ENCODE peak calls at places on chromosomes 1 and 21, in five cellular contexts. I, X, F, V and L are unnamed samples.
A peak's percentile ranks its signal among the peaks of the same experiment; 100 is the strongest.

GRCh38 chr1:115089443-115090340 is at the start of gene TSPAN2:
- DNase-seq in I (peak; percentile 91), X (peak; percentile 45), F (peak; percentile 90), V (peak; percentile 60), L (no peak)

GRCh38 chr1:198605880-198606458 is 32.9 kb upstream of the PTPRC start:
- DNase-seq in I (no peak), X (no peak), F (no peak), V (no peak), L (no peak)

GRCh38 chr1:22529901-22530621 is 33.2 kb upstream of the EPHA8 start:
- DNase-seq in I (no peak), X (no peak), F (no peak), V (no peak), L (no peak)

GRCh38 chr1:214901718-214902117 is 180.8 kb upstream of the KCNK2 start:
- DNase-seq in I (no peak), X (peak; percentile 15), F (no peak), V (no peak), L (no peak)

GRCh38 chr1:192303029-192303428 is 13.8 kb upstream of the RGS21 start:
- DNase-seq in I (no peak), X (no peak), F (no peak), V (no peak), L (no peak)

GRCh38 chr21:42245348-42246185 is 26.6 kb downstream of the ABCG1 start:
- DNase-seq in I (peak; percentile 71), X (no peak), F (no peak), V (no peak), L (no peak)

GRCh38 chr1:207810173-207810572 is 58.3 kb downstream of the CD46 start:
- DNase-seq in I (no peak), X (no peak), F (peak; percentile 17), V (no peak), L (no peak)

GRCh38 chr1:212628056-212628455 is 19.5 kb downstream of the ATF3 start:
- DNase-seq in I (no peak), X (no peak), F (no peak), V (no peak), L (no peak)

GRCh38 chr1:179788259-179788658 is 45.2 kb downstream of the FAM163A start:
- DNase-seq in I (no peak), X (no peak), F (no peak), V (no peak), L (no peak)

GRCh38 chr1:17189632-17190525 is 15.0 kb upstream of the PADI1 start:
- DNase-seq in I (no peak), X (no peak), F (peak; percentile 49), V (no peak), L (no peak)

GRCh38 chr1:167150434-167150833 is 56.6 kb downstream of the STYXL2 start:
- DNase-seq in I (no peak), X (no peak), F (no peak), V (no peak), L (no peak)

GRCh38 chr1:150322310-150322709 is 977 bp downstream of the PRPF3 start:
- DNase-seq in I (no peak), X (no peak), F (no peak), V (no peak), L (no peak)

GRCh38 chr1:100523038-100523649 is 14.8 kb upstream of the GPR88 start:
- DNase-seq in I (no peak), X (no peak), F (no peak), V (no peak), L (no peak)

GRCh38 chr1:157512036-157512969 is 40.0 kb downstream of the FCRL5 start:
- DNase-seq in I (no peak), X (no peak), F (no peak), V (no peak), L (no peak)

GRCh38 chr21:42818328-42818749 is 61.0 kb downstream of the WDR4 start:
- DNase-seq in I (peak; percentile 88), X (peak; percentile 71), F (peak; percentile 80), V (peak; percentile 66), L (peak; percentile 79)

GRCh38 chr1:24735156-24735618 is 10.1 kb upstream of the CLIC4 start:
- DNase-seq in I (peak; percentile 15), X (no peak), F (no peak), V (no peak), L (no peak)

GRCh38 chr1:29121516-29121937 is 2.2 kb downstream of the TMEM200B start:
- DNase-seq in I (no peak), X (no peak), F (no peak), V (no peak), L (no peak)

GRCh38 chr1:11828511-11828910 is 19.1 kb downstream of the NPPA start:
- DNase-seq in I (no peak), X (no peak), F (no peak), V (no peak), L (no peak)

GRCh38 chr21:37582613-37583012 is 216.0 kb downstream of the DYRK1A start:
- DNase-seq in I (no peak), X (peak; percentile 77), F (no peak), V (no peak), L (no peak)

GRCh38 chr1:5944069-5944847 is 48.0 kb downstream of the NPHP4 start:
- DNase-seq in I (no peak), X (no peak), F (peak; percentile 39), V (no peak), L (peak; percentile 56)

GRCh38 chr21:34199121-34199910 is 125.9 kb downstream of the MRPS6 start:
- DNase-seq in I (no peak), X (no peak), F (peak; percentile 42), V (no peak), L (no peak)

GRCh38 chr1:7335224-7335879 is 435.7 kb upstream of the VAMP3 start:
- DNase-seq in I (no peak), X (no peak), F (no peak), V (no peak), L (no peak)

GRCh38 chr1:233654667-233655432 is 40.9 kb downstream of the KCNK1 start:
- DNase-seq in I (no peak), X (no peak), F (no peak), V (no peak), L (no peak)

GRCh38 chr1:231266811-231267322 is 25.9 kb downstream of the GNPAT start:
- DNase-seq in I (no peak), X (no peak), F (no peak), V (no peak), L (no peak)

GRCh38 chr1:242447682-242448081 is 76.8 kb downstream of the PLD5 start:
- DNase-seq in I (no peak), X (no peak), F (no peak), V (no peak), L (no peak)

GRCh38 chr1:200437556-200438203 is 27.8 kb upstream of the ZNF281 start:
- DNase-seq in I (no peak), X (no peak), F (no peak), V (no peak), L (no peak)

GRCh38 chr21:41678016-41678935 is 88.6 kb downstream of the RIPK4 start:
- DNase-seq in I (peak; percentile 58), X (no peak), F (no peak), V (peak; percentile 74), L (peak; percentile 96)

GRCh38 chr1:71921935-71922559 is 360.3 kb downstream of the NEGR1 start:
- DNase-seq in I (no peak), X (no peak), F (no peak), V (no peak), L (no peak)

GRCh38 chr21:21397464-21397863 is 399.3 kb downstream of the NCAM2 start:
- DNase-seq in I (peak; percentile 49), X (no peak), F (no peak), V (no peak), L (no peak)

GRCh38 chr21:21401444-21401843 is 403.2 kb downstream of the NCAM2 start:
- DNase-seq in I (no peak), X (no peak), F (no peak), V (no peak), L (no peak)

GRCh38 chr21:21396424-21396823 is 398.2 kb downstream of the NCAM2 start:
- DNase-seq in I (peak; percentile 48), X (no peak), F (no peak), V (no peak), L (no peak)
- H3K9me3 ChIP-seq in I (peaks cover 61% of the 10 kb centered on the region), X (peaks cover 2% of the 10 kb centered on the region), F (no peaks in the 10 kb centered on the region), V (peaks cover 13% of the 10 kb centered on the region), L (no peaks in the 10 kb centered on the region)

DNA sequence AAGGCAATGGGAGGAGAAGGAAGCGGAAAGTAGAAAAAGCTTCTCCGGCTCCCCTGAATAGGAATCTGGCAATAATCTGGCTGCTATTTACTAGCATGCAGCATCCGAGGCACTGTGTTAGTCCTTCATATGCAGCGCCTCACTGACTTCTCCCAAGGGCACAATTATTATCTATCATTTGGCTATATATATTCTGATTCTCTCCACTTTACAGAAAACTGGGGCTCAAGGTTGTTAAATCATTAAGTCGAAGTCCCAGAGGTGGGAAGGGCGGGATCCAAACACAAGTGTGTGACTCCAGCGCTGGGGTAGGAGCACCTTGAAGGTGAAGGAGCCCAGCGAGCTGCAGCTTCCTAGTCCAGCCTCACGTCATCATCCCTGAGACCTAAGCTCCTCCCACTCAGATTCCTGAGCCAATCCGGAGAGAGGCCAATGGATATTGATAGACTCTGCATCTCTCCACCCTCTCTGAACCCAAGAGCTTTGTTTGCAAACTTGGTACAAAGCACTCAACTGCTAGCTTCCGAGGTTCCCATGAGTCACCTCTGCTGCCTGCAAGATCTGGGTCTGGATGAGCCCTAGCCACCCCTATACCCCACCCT is 16.6 kb upstream of the EYA3 start:
- DNase-seq in I (no peak), X (peak; percentile 86), F (peak; percentile 81), V (no peak), L (no peak)
- TF ChIP-seq POLR2AphosphoS5 in I (no peak), X (peak; percentile 64), F (peak; percentile 74), V (no peak), L (no peak)

DNA sequence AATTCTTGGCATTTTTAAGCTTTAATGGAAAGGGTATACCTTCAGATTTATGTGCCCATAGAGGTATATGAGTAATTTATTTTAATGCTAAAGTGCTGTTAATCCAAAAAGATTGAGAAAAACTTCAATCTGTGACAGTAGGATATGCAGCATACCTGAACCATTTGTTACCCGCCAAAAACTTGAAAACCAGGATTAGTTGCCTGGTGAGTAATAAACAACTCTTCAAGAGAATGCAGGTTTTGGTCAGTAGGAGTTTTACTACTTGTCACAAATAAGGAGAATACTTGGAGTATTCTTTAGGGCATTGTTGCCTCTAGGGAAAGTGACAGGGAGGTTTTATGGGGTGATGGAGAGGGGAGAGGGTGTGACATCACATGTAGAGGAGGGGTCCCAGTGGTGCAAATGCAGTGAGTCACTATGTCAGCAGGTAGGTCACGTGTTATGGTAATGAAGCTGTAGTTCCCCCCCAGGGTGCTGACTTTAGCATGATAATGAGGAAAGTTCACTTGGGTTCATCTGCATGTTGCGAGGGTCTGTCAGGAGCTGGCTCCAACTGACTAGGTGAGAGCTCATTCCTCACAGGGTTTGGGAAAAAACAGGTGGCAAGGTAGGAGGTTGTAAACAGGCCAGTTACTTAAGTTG is 23.1 kb downstream of the USP25 start:
- DNase-seq in I (no peak), X (no peak), F (peak; percentile 86), V (no peak), L (no peak)
- H3K9me3 ChIP-seq in I (peaks cover 6% of the 10 kb centered on the region), X (peaks cover 3% of the 10 kb centered on the region), F (no peaks in the 10 kb centered on the region), V (no peaks in the 10 kb centered on the region), L (no peaks in the 10 kb centered on the region)

GRCh38 chr1:116334868-116335649 is 38.0 kb upstream of the ATP1A1 start:
- DNase-seq in I (no peak), X (no peak), F (no peak), V (no peak), L (no peak)
- TF ChIP-seq POLR2AphosphoS5 in I (no peak), X (no peak), F (no peak), V (no peak), L (no peak)

DNA sequence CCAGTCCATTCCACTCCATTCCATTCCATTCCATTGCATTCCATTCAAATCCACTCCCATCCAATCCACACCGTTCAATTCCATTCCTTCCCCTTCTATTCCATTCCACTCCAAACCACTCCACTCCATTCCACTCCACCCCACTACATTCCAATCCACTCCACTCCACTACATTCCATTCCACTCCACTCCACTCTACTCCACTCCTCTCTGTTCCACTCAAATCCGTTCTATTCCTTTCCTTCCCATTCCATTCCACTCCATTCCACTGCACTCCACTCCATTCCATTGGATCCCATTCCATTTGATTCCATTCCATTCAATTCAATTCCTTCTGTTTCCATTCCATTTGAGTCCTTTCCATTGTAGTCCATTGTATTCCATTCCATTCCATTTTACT is 2568.3 kb upstream of the TPTE start:
- DNase-seq in I (no peak), X (no peak), F (no peak), V (no peak), L (no peak)
- H3K9me3 ChIP-seq in I (no peaks in the 10 kb centered on the region), X (peaks cover 6% of the 10 kb centered on the region), F (peaks cover 98% of the 10 kb centered on the region), V (peaks cover 97% of the 10 kb centered on the region), L (peaks cover 58% of the 10 kb centered on the region)